ENCODE peak calls at places on chromosomes 4 and X, in seven cellular contexts. One of them, this sample, is unnamed.

GRCh38 chr4:176342384-176342783 is 22.6 kb downstream of the SPCS3 start:
- DNase-seq in GOT3: no peak
- DNase-seq in stimulated activated CD4-positive, alpha-beta T cell treated with anti-CD3 and anti-CD28 coated beads, Interleukin-15, amount 100 ng/mL, for 24 hours: no peak
- DNase-seq in activated CD4-positive, alpha-beta T cell treated with anti-CD3 and anti-CD28 coated beads, Interleukin-2, amount 50 U/mL, for 48 hours: no peak
- DNase-seq in nephron progenitor cell: no peak
- DNase-seq in NCI-H748 treated with DMSO at 0.1 percent for 48 hours: no peak
- DNase-seq in cerebellum: no peak
- DNase-seq in this sample: no peak

GRCh38 chr4:164442167-164442566 is 311.8 kb upstream of the SMIM31 start:
- DNase-seq in GOT3: no peak
- DNase-seq in stimulated activated CD4-positive, alpha-beta T cell treated with anti-CD3 and anti-CD28 coated beads, Interleukin-15, amount 100 ng/mL, for 24 hours: no peak
- DNase-seq in activated CD4-positive, alpha-beta T cell treated with anti-CD3 and anti-CD28 coated beads, Interleukin-2, amount 50 U/mL, for 48 hours: no peak
- DNase-seq in nephron progenitor cell: no peak
- DNase-seq in NCI-H748 treated with DMSO at 0.1 percent for 48 hours: no peak
- DNase-seq in cerebellum: no peak
- DNase-seq in this sample: no peak

GRCh38 chrX:24561121-24561520 is 86.0 kb downstream of the PCYT1B start:
- DNase-seq in GOT3: no peak
- DNase-seq in stimulated activated CD4-positive, alpha-beta T cell treated with anti-CD3 and anti-CD28 coated beads, Interleukin-15, amount 100 ng/mL, for 24 hours: no peak
- DNase-seq in activated CD4-positive, alpha-beta T cell treated with anti-CD3 and anti-CD28 coated beads, Interleukin-2, amount 50 U/mL, for 48 hours: no peak
- DNase-seq in nephron progenitor cell: no peak
- DNase-seq in NCI-H748 treated with DMSO at 0.1 percent for 48 hours: no peak
- DNase-seq in cerebellum: no peak
- DNase-seq in this sample: no peak

GRCh38 chrX:100090931-100091330 is 319.1 kb downstream of the PCDH19 start:
- DNase-seq in GOT3: no peak
- DNase-seq in stimulated activated CD4-positive, alpha-beta T cell treated with anti-CD3 and anti-CD28 coated beads, Interleukin-15, amount 100 ng/mL, for 24 hours: no peak
- DNase-seq in activated CD4-positive, alpha-beta T cell treated with anti-CD3 and anti-CD28 coated beads, Interleukin-2, amount 50 U/mL, for 48 hours: no peak
- DNase-seq in nephron progenitor cell: no peak
- DNase-seq in NCI-H748 treated with DMSO at 0.1 percent for 48 hours: no peak
- DNase-seq in cerebellum: no peak
- DNase-seq in this sample: no peak

GRCh38 chr4:87716350-87717041 is 66.4 kb downstream of the DMP1 start:
- DNase-seq in GOT3: no peak
- DNase-seq in stimulated activated CD4-positive, alpha-beta T cell treated with anti-CD3 and anti-CD28 coated beads, Interleukin-15, amount 100 ng/mL, for 24 hours: no peak
- DNase-seq in activated CD4-positive, alpha-beta T cell treated with anti-CD3 and anti-CD28 coated beads, Interleukin-2, amount 50 U/mL, for 48 hours: no peak
- DNase-seq in nephron progenitor cell: no peak
- DNase-seq in NCI-H748 treated with DMSO at 0.1 percent for 48 hours: no peak
- DNase-seq in cerebellum: no peak
- DNase-seq in this sample: no peak

GRCh38 chr4:83138979-83139378 is 24.4 kb upstream of the PLAC8 start:
- DNase-seq in GOT3: no peak
- DNase-seq in stimulated activated CD4-positive, alpha-beta T cell treated with anti-CD3 and anti-CD28 coated beads, Interleukin-15, amount 100 ng/mL, for 24 hours: no peak
- DNase-seq in activated CD4-positive, alpha-beta T cell treated with anti-CD3 and anti-CD28 coated beads, Interleukin-2, amount 50 U/mL, for 48 hours: no peak
- DNase-seq in nephron progenitor cell: no peak
- DNase-seq in NCI-H748 treated with DMSO at 0.1 percent for 48 hours: no peak
- DNase-seq in cerebellum: no peak
- DNase-seq in this sample: no peak

GRCh38 chr4:40099010-40099409 is 42.4 kb downstream of the N4BP2 start:
- DNase-seq in GOT3: no peak
- DNase-seq in stimulated activated CD4-positive, alpha-beta T cell treated with anti-CD3 and anti-CD28 coated beads, Interleukin-15, amount 100 ng/mL, for 24 hours: no peak
- DNase-seq in activated CD4-positive, alpha-beta T cell treated with anti-CD3 and anti-CD28 coated beads, Interleukin-2, amount 50 U/mL, for 48 hours: no peak
- DNase-seq in nephron progenitor cell: no peak
- DNase-seq in NCI-H748 treated with DMSO at 0.1 percent for 48 hours: no peak
- DNase-seq in cerebellum: no peak
- DNase-seq in this sample: no peak

GRCh38 chrX:11319689-11320302 is 26.6 kb downstream of the AMELX start:
- DNase-seq in GOT3: no peak
- DNase-seq in stimulated activated CD4-positive, alpha-beta T cell treated with anti-CD3 and anti-CD28 coated beads, Interleukin-15, amount 100 ng/mL, for 24 hours: no peak
- DNase-seq in activated CD4-positive, alpha-beta T cell treated with anti-CD3 and anti-CD28 coated beads, Interleukin-2, amount 50 U/mL, for 48 hours: no peak
- DNase-seq in nephron progenitor cell: no peak
- DNase-seq in NCI-H748 treated with DMSO at 0.1 percent for 48 hours: no peak
- DNase-seq in cerebellum: no peak
- DNase-seq in this sample: no peak

GRCh38 chrX:106300239-106300638 is 132.1 kb downstream of the PWWP3B start:
- DNase-seq in GOT3: no peak
- DNase-seq in stimulated activated CD4-positive, alpha-beta T cell treated with anti-CD3 and anti-CD28 coated beads, Interleukin-15, amount 100 ng/mL, for 24 hours: no peak
- DNase-seq in activated CD4-positive, alpha-beta T cell treated with anti-CD3 and anti-CD28 coated beads, Interleukin-2, amount 50 U/mL, for 48 hours: no peak
- DNase-seq in nephron progenitor cell: no peak
- DNase-seq in NCI-H748 treated with DMSO at 0.1 percent for 48 hours: no peak
- DNase-seq in cerebellum: no peak
- DNase-seq in this sample: no peak

GRCh38 chr4:129603241-129603931 is 507.4 kb downstream of the C4orf33 start:
- DNase-seq in GOT3: no peak
- DNase-seq in stimulated activated CD4-positive, alpha-beta T cell treated with anti-CD3 and anti-CD28 coated beads, Interleukin-15, amount 100 ng/mL, for 24 hours: no peak
- DNase-seq in activated CD4-positive, alpha-beta T cell treated with anti-CD3 and anti-CD28 coated beads, Interleukin-2, amount 50 U/mL, for 48 hours: no peak
- DNase-seq in nephron progenitor cell: no peak
- DNase-seq in NCI-H748 treated with DMSO at 0.1 percent for 48 hours: no peak
- DNase-seq in cerebellum: no peak
- DNase-seq in this sample: no peak

GRCh38 chr4:153684182-153685073 is at the start of gene TLR2:
- DNase-seq in GOT3: no peak
- DNase-seq in stimulated activated CD4-positive, alpha-beta T cell treated with anti-CD3 and anti-CD28 coated beads, Interleukin-15, amount 100 ng/mL, for 24 hours: peak
- DNase-seq in activated CD4-positive, alpha-beta T cell treated with anti-CD3 and anti-CD28 coated beads, Interleukin-2, amount 50 U/mL, for 48 hours: peak
- DNase-seq in nephron progenitor cell: peak
- DNase-seq in NCI-H748 treated with DMSO at 0.1 percent for 48 hours: no peak
- DNase-seq in cerebellum: no peak
- DNase-seq in this sample: no peak

GRCh38 chrX:16610121-16610565 is 39.8 kb upstream of the S100G start:
- DNase-seq in GOT3: no peak
- DNase-seq in stimulated activated CD4-positive, alpha-beta T cell treated with anti-CD3 and anti-CD28 coated beads, Interleukin-15, amount 100 ng/mL, for 24 hours: no peak
- DNase-seq in activated CD4-positive, alpha-beta T cell treated with anti-CD3 and anti-CD28 coated beads, Interleukin-2, amount 50 U/mL, for 48 hours: no peak
- DNase-seq in nephron progenitor cell: no peak
- DNase-seq in NCI-H748 treated with DMSO at 0.1 percent for 48 hours: no peak
- DNase-seq in cerebellum: no peak
- DNase-seq in this sample: no peak

GRCh38 chr4:119087121-119087520 is 48.5 kb upstream of the MYOZ2 start:
- DNase-seq in GOT3: no peak
- DNase-seq in stimulated activated CD4-positive, alpha-beta T cell treated with anti-CD3 and anti-CD28 coated beads, Interleukin-15, amount 100 ng/mL, for 24 hours: no peak
- DNase-seq in activated CD4-positive, alpha-beta T cell treated with anti-CD3 and anti-CD28 coated beads, Interleukin-2, amount 50 U/mL, for 48 hours: no peak
- DNase-seq in nephron progenitor cell: no peak
- DNase-seq in NCI-H748 treated with DMSO at 0.1 percent for 48 hours: no peak
- DNase-seq in cerebellum: no peak
- DNase-seq in this sample: no peak